ENCODE peak calls at places on chromosomes 6 and 20, in seven cellular contexts. One of them, this sample, is unnamed.

GRCh38 chr6:168207421-168208175 is 112.0 kb downstream of the DACT2 start:
- DNase-seq in transverse colon: no peak
- DNase-seq in upper lobe of left lung: no peak
- DNase-seq in ovary: no peak
- DNase-seq in GM12878: no peak
- DNase-seq in A549: no peak
- DNase-seq in suprapubic skin: no peak
- DNase-seq in this sample: no peak

GRCh38 chr6:28142446-28142845 is 763 bp downstream of the ZKSCAN8 start:
- DNase-seq in transverse colon: no peak
- DNase-seq in upper lobe of left lung: no peak
- DNase-seq in ovary: no peak
- DNase-seq in GM12878: no peak
- DNase-seq in A549: no peak
- DNase-seq in suprapubic skin: no peak
- DNase-seq in this sample: no peak

GRCh38 chr20:9408422-9409300 is 105.7 kb upstream of the LAMP5 start:
- DNase-seq in transverse colon: no peak
- DNase-seq in upper lobe of left lung: no peak
- DNase-seq in ovary: no peak
- DNase-seq in GM12878: no peak
- DNase-seq in A549: no peak
- DNase-seq in suprapubic skin: no peak
- DNase-seq in this sample: no peak

GRCh38 chr6:73943401-73943800 is 247.4 kb downstream of the CD109 start:
- DNase-seq in transverse colon: no peak
- DNase-seq in upper lobe of left lung: no peak
- DNase-seq in ovary: no peak
- DNase-seq in GM12878: no peak
- DNase-seq in A549: no peak
- DNase-seq in suprapubic skin: no peak
- DNase-seq in this sample: no peak

GRCh38 chr6:13710552-13711383 is 867 bp downstream of the RANBP9 start:
- DNase-seq in transverse colon: peak
- DNase-seq in upper lobe of left lung: peak
- DNase-seq in ovary: peak
- DNase-seq in GM12878: no peak
- DNase-seq in A549: no peak
- DNase-seq in suprapubic skin: peak
- DNase-seq in this sample: peak

GRCh38 chr20:36571564-36572504 is 1.6 kb upstream of the TGIF2 start:
- DNase-seq in transverse colon: no peak
- DNase-seq in upper lobe of left lung: no peak
- DNase-seq in ovary: no peak
- DNase-seq in GM12878: no peak
- DNase-seq in A549: no peak
- DNase-seq in suprapubic skin: no peak
- DNase-seq in this sample: no peak

GRCh38 chr6:158361961-158362634 is 49.8 kb downstream of the TULP4 start:
- DNase-seq in transverse colon: no peak
- DNase-seq in upper lobe of left lung: no peak
- DNase-seq in ovary: no peak
- DNase-seq in GM12878: no peak
- DNase-seq in A549: no peak
- DNase-seq in suprapubic skin: no peak
- DNase-seq in this sample: no peak

GRCh38 chr6:118042855-118043254 is 135.8 kb downstream of the SLC35F1 start:
- DNase-seq in transverse colon: no peak
- DNase-seq in upper lobe of left lung: no peak
- DNase-seq in ovary: no peak
- DNase-seq in GM12878: no peak
- DNase-seq in A549: no peak
- DNase-seq in suprapubic skin: no peak
- DNase-seq in this sample: no peak

GRCh38 chr20:49477200-49477599 is 5.3 kb downstream of the KCNB1 start:
- DNase-seq in transverse colon: no peak
- DNase-seq in upper lobe of left lung: no peak
- DNase-seq in ovary: no peak
- DNase-seq in GM12878: no peak
- DNase-seq in A549: no peak
- DNase-seq in suprapubic skin: no peak
- DNase-seq in this sample: no peak

GRCh38 chr20:63126876-63127699 is 88.8 kb downstream of the YTHDF1 start:
- DNase-seq in transverse colon: no peak
- DNase-seq in upper lobe of left lung: peak
- DNase-seq in ovary: no peak
- DNase-seq in GM12878: no peak
- DNase-seq in A549: no peak
- DNase-seq in suprapubic skin: peak
- DNase-seq in this sample: no peak

GRCh38 chr6:37557645-37558114 is 58.0 kb upstream of the CCDC167 start:
- DNase-seq in transverse colon: no peak
- DNase-seq in upper lobe of left lung: no peak
- DNase-seq in ovary: no peak
- DNase-seq in GM12878: no peak
- DNase-seq in A549: no peak
- DNase-seq in suprapubic skin: no peak
- DNase-seq in this sample: no peak

GRCh38 chr20:39800548-39800947 is 838.4 kb downstream of the DHX35 start:
- DNase-seq in transverse colon: no peak
- DNase-seq in upper lobe of left lung: no peak
- DNase-seq in ovary: no peak
- DNase-seq in GM12878: peak
- DNase-seq in A549: peak
- DNase-seq in suprapubic skin: no peak
- DNase-seq in this sample: no peak

GRCh38 chr20:17835941-17836861 is 132.4 kb downstream of the SNX5 start:
- DNase-seq in transverse colon: peak
- DNase-seq in upper lobe of left lung: no peak
- DNase-seq in ovary: peak
- DNase-seq in GM12878: no peak
- DNase-seq in A549: peak
- DNase-seq in suprapubic skin: peak
- DNase-seq in this sample: peak

GRCh38 chr20:33648396-33649004 is 13.6 kb upstream of the C20orf144 start:
- DNase-seq in transverse colon: no peak
- DNase-seq in upper lobe of left lung: no peak
- DNase-seq in ovary: no peak
- DNase-seq in GM12878: no peak
- DNase-seq in A549: no peak
- DNase-seq in suprapubic skin: peak
- DNase-seq in this sample: no peak

GRCh38 chr6:16602035-16602434 is 159.2 kb downstream of the ATXN1 start:
- DNase-seq in transverse colon: no peak
- DNase-seq in upper lobe of left lung: no peak
- DNase-seq in ovary: no peak
- DNase-seq in GM12878: peak
- DNase-seq in A549: no peak
- DNase-seq in suprapubic skin: no peak
- DNase-seq in this sample: no peak

GRCh38 chr6:137623293-137623692 is 129.1 kb upstream of the OLIG3 start:
- DNase-seq in transverse colon: no peak
- DNase-seq in upper lobe of left lung: no peak
- DNase-seq in ovary: no peak
- DNase-seq in GM12878: no peak
- DNase-seq in A549: no peak
- DNase-seq in suprapubic skin: no peak
- DNase-seq in this sample: no peak

GRCh38 chr6:71012871-71013456 is 56.1 kb upstream of the B3GAT2 start:
- DNase-seq in transverse colon: no peak
- DNase-seq in upper lobe of left lung: no peak
- DNase-seq in ovary: no peak
- DNase-seq in GM12878: peak
- DNase-seq in A549: peak
- DNase-seq in suprapubic skin: no peak
- DNase-seq in this sample: no peak

GRCh38 chr6:166691199-166691598 is 64.1 kb upstream of the RPS6KA2 start:
- DNase-seq in transverse colon: no peak
- DNase-seq in upper lobe of left lung: no peak
- DNase-seq in ovary: no peak
- DNase-seq in GM12878: no peak
- DNase-seq in A549: no peak
- DNase-seq in suprapubic skin: no peak
- DNase-seq in this sample: no peak

GRCh38 chr20:63134201-63134612 is 81.7 kb downstream of the YTHDF1 start:
- DNase-seq in transverse colon: no peak
- DNase-seq in upper lobe of left lung: peak
- DNase-seq in ovary: no peak
- DNase-seq in GM12878: no peak
- DNase-seq in A549: no peak
- DNase-seq in suprapubic skin: peak
- DNase-seq in this sample: no peak

GRCh38 chr6:121780325-121781313 is 345.2 kb downstream of the GJA1 start:
- DNase-seq in transverse colon: no peak
- DNase-seq in upper lobe of left lung: peak
- DNase-seq in ovary: peak
- DNase-seq in GM12878: no peak
- DNase-seq in A549: peak
- DNase-seq in suprapubic skin: peak
- DNase-seq in this sample: peak

GRCh38 chr20:22810626-22811559 is 224.2 kb upstream of the SSTR4 start:
- DNase-seq in transverse colon: no peak
- DNase-seq in upper lobe of left lung: no peak
- DNase-seq in ovary: no peak
- DNase-seq in GM12878: no peak
- DNase-seq in A549: no peak
- DNase-seq in suprapubic skin: no peak
- DNase-seq in this sample: no peak

DNA sequence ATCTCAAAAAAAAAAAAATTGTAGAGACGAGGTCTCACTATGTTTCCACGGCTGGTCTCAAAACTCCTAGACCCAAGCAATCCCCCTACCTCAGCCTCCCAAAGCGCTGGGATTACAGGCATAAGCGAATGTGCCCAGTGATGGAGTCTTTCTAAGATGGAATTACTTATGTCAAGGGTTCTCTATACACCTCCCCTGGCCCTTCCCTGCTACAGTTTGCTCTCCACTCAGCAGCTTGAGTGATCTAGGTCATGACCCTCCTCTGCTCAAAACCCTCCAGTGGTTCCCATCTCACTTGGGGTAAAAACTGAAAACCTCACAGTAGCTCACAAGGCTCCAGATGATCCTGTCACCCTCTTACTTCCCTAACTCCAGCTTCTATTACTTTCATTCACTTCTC is 1.8 kb upstream of the DNPH1 start:
- DNase-seq in transverse colon: no peak
- DNase-seq in upper lobe of left lung: no peak
- DNase-seq in ovary: no peak
- DNase-seq in GM12878: no peak
- DNase-seq in A549: no peak
- DNase-seq in suprapubic skin: no peak
- DNase-seq in this sample: no peak
- TF ChIP-seq EP300 in transverse colon: no peak
- TF ChIP-seq EP300 in upper lobe of left lung: no peak
- TF ChIP-seq EP300 in ovary: no peak
- TF ChIP-seq EP300 in GM12878: no peak
- TF ChIP-seq EP300 in A549: no peak
- TF ChIP-seq EP300 in suprapubic skin: no peak
- TF ChIP-seq EP300 in this sample: no peak

GRCh38 chr20:45345104-45345936 is 2.9 kb downstream of the SDC4 start:
- DNase-seq in transverse colon: peak
- DNase-seq in upper lobe of left lung: peak
- DNase-seq in ovary: no peak
- DNase-seq in GM12878: no peak
- DNase-seq in A549: no peak
- DNase-seq in suprapubic skin: no peak
- DNase-seq in this sample: no peak
- TF ChIP-seq POLR2A in transverse colon: peak
- TF ChIP-seq POLR2A in upper lobe of left lung: no peak
- TF ChIP-seq POLR2A in ovary: no peak
- TF ChIP-seq POLR2A in GM12878: no peak
- TF ChIP-seq POLR2A in A549: no peak
- TF ChIP-seq POLR2A in suprapubic skin: no peak
- TF ChIP-seq POLR2A in this sample: no peak

GRCh38 chr6:36423101-36423824 is 19.4 kb downstream of the PXT1 start:
- DNase-seq in transverse colon: peak
- DNase-seq in upper lobe of left lung: peak
- DNase-seq in ovary: peak
- DNase-seq in GM12878: peak
- DNase-seq in A549: peak
- DNase-seq in suprapubic skin: peak
- DNase-seq in this sample: peak
- TF ChIP-seq EP300 in transverse colon: no peak
- TF ChIP-seq EP300 in upper lobe of left lung: no peak
- TF ChIP-seq EP300 in ovary: no peak
- TF ChIP-seq EP300 in GM12878: no peak
- TF ChIP-seq EP300 in A549: no peak
- TF ChIP-seq EP300 in suprapubic skin: no peak
- TF ChIP-seq EP300 in this sample: peak

GRCh38 chr6:52538252-52538905 is 38.5 kb downstream of the TRAM2 start:
- DNase-seq in transverse colon: no peak
- DNase-seq in upper lobe of left lung: no peak
- DNase-seq in ovary: no peak
- DNase-seq in GM12878: no peak
- DNase-seq in A549: no peak
- DNase-seq in suprapubic skin: no peak
- DNase-seq in this sample: no peak

GRCh38 chr6:52535711-52536423 is 41.0 kb downstream of the TRAM2 start:
- DNase-seq in transverse colon: no peak
- DNase-seq in upper lobe of left lung: no peak
- DNase-seq in ovary: no peak
- DNase-seq in GM12878: no peak
- DNase-seq in A549: no peak
- DNase-seq in suprapubic skin: no peak
- DNase-seq in this sample: no peak

GRCh38 chr6:52538921-52539354 is 37.9 kb downstream of the TRAM2 start:
- DNase-seq in transverse colon: no peak
- DNase-seq in upper lobe of left lung: no peak
- DNase-seq in ovary: no peak
- DNase-seq in GM12878: no peak
- DNase-seq in A549: no peak
- DNase-seq in suprapubic skin: no peak
- DNase-seq in this sample: no peak

GRCh38 chr6:52536424-52536916 is 40.4 kb downstream of the TRAM2 start:
- DNase-seq in transverse colon: peak
- DNase-seq in upper lobe of left lung: no peak
- DNase-seq in ovary: no peak
- DNase-seq in GM12878: peak
- DNase-seq in A549: no peak
- DNase-seq in suprapubic skin: no peak
- DNase-seq in this sample: no peak

DNA sequence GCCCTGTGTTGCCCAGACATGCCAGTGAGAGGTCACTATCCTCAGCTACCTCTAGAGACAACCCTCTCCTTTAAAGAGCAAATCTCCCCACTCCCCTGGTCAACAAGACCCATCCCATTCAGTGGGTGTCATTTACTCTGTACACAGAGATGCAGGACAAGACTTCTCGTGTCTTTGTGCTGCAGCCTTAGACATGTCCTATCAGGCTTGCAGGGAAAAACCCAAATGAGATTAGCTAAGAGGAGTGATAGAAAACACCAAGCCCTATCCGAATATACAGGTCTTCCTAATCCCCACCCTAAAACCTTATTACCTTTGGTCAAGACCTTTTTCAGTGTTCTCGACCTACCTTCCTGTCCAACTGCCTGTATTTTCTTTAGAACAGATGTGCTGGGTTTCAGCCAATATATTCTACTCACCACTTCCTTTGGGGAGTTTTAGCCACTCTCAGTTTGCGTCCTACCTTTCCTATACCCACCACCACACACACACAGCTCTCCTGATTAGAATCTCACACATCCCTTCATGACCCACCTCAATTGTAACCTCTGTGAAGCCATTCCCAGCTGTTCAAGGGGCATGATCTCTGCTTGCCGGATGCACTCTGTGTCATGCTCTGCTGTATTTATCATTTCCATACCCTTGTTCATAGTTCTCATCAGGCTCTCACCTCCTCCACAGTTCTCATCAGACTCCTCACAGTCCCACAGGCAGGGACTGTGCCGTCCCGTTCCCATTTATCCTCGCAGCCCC is 39.7 kb downstream of the TRAM2 start:
- DNase-seq in transverse colon: no peak
- DNase-seq in upper lobe of left lung: no peak
- DNase-seq in ovary: no peak
- DNase-seq in GM12878: peak
- DNase-seq in A549: no peak
- DNase-seq in suprapubic skin: no peak
- DNase-seq in this sample: no peak
- TF ChIP-seq POLR2A in transverse colon: no peak
- TF ChIP-seq POLR2A in upper lobe of left lung: no peak
- TF ChIP-seq POLR2A in ovary: no peak
- TF ChIP-seq POLR2A in GM12878: no peak
- TF ChIP-seq POLR2A in A549: no peak
- TF ChIP-seq POLR2A in suprapubic skin: no peak
- TF ChIP-seq POLR2A in this sample: no peak

This sample was measured in tibial nerve.